ENCODE peak calls at places on chromosomes 16 and 17, in eight cellular contexts. One of them, this sample, is unnamed. For H3K4me1, the result is how much of the 10 kb centered on the place peaks cover.

GRCh38 chr17:1331708-1332107 is 52.2 kb downstream of the TRARG1 start:
- DNase-seq in H1: no peak
- DNase-seq in PC-9: no peak
- DNase-seq in HCT116: no peak
- DNase-seq in hepatocyte: no peak
- DNase-seq in neural progenitor cell: no peak
- DNase-seq in GM23248: no peak
- DNase-seq in MM.1S: no peak
- DNase-seq in this sample: no peak

GRCh38 chr17:10521949-10522348 is 3.6 kb upstream of the MYH1 start:
- DNase-seq in H1: no peak
- DNase-seq in PC-9: no peak
- DNase-seq in HCT116: no peak
- DNase-seq in hepatocyte: no peak
- DNase-seq in neural progenitor cell: no peak
- DNase-seq in GM23248: no peak
- DNase-seq in MM.1S: no peak
- DNase-seq in this sample: no peak

GRCh38 chr16:64507240-64508024 is 614.4 kb downstream of the CDH11 start:
- DNase-seq in H1: no peak
- DNase-seq in PC-9: no peak
- DNase-seq in HCT116: no peak
- DNase-seq in hepatocyte: no peak
- DNase-seq in neural progenitor cell: no peak
- DNase-seq in GM23248: no peak
- DNase-seq in MM.1S: no peak
- DNase-seq in this sample: no peak

GRCh38 chr16:88596477-88596876 is 26.3 kb downstream of the ZC3H18 start:
- DNase-seq in H1: no peak
- DNase-seq in PC-9: no peak
- DNase-seq in HCT116: no peak
- DNase-seq in hepatocyte: no peak
- DNase-seq in neural progenitor cell: no peak
- DNase-seq in GM23248: peak
- DNase-seq in MM.1S: peak
- DNase-seq in this sample: no peak

GRCh38 chr16:75062944-75063444 is 53.6 kb downstream of the LDHD start:
- DNase-seq in H1: no peak
- DNase-seq in PC-9: peak
- DNase-seq in HCT116: no peak
- DNase-seq in hepatocyte: no peak
- DNase-seq in neural progenitor cell: no peak
- DNase-seq in GM23248: no peak
- DNase-seq in MM.1S: no peak
- DNase-seq in this sample: no peak

GRCh38 chr16:86120982-86121242 is 221.9 kb downstream of the IRF8 start:
- DNase-seq in H1: no peak
- DNase-seq in PC-9: no peak
- DNase-seq in HCT116: no peak
- DNase-seq in hepatocyte: no peak
- DNase-seq in neural progenitor cell: no peak
- DNase-seq in GM23248: no peak
- DNase-seq in MM.1S: no peak
- DNase-seq in this sample: no peak

GRCh38 chr17:63842173-63842539 is 329 bp downstream of the SMARCD2 start:
- DNase-seq in H1: no peak
- DNase-seq in PC-9: no peak
- DNase-seq in HCT116: no peak
- DNase-seq in hepatocyte: no peak
- DNase-seq in neural progenitor cell: no peak
- DNase-seq in GM23248: no peak
- DNase-seq in MM.1S: no peak
- DNase-seq in this sample: no peak

GRCh38 chr17:41615454-41615853 is 2.9 kb upstream of the KRT16 start:
- DNase-seq in H1: peak
- DNase-seq in PC-9: peak
- DNase-seq in HCT116: peak
- DNase-seq in hepatocyte: peak
- DNase-seq in neural progenitor cell: peak
- DNase-seq in GM23248: peak
- DNase-seq in MM.1S: no peak
- DNase-seq in this sample: no peak

DNA sequence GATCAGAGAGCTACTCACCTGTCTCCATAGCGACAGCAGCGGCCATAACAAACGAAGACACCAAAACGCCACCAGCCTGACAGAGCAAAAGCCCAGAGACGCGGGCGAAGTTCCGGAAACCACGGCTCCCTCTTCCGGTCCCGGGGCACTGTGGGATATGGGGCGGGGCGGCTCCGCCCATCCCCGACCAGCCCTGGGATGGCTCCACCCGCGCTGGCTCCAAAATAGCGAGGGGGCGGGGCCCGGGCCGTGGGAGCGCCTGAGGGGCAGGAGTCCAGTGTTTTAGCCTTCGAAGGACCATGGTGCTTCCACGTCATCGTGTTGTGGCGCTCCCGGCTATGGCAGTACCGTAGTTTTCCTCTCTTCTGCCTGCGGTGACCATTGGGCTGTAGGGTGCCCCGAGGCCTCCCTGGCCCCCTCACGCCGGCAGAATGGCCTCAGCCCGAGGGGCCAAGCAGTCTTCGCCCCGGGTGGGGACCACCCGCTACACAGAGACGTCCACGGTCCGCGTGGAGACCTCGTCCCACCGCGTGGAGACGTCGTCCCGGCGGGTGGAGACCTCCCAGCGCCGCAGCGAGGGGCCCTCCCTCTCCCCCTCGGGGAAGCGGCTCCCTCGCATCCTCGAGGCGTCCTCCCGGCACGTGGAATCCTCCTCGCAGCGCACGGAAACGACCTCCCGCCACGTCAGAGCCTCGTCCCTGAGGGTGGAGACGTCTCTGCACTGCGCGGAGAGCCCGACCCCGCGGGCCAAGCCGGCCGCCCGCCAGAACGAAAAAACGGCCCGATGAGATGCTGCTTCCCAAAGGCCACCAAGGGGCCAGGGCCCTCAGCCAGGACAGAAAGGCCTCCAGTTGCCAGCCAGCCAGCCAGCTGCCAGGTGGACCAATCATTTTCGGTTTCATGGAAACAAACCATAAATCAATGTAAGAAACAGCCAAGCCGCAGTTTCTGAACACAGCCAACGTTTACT is at the start of the genes C17orf100 and MED31:
- DNase-seq in H1: no peak
- DNase-seq in PC-9: peak
- DNase-seq in HCT116: peak
- DNase-seq in hepatocyte: peak
- DNase-seq in neural progenitor cell: peak
- DNase-seq in GM23248: peak
- DNase-seq in MM.1S: peak
- DNase-seq in this sample: peak
- TF ChIP-seq EZH2 in H1: no peak
- TF ChIP-seq EZH2 in PC-9: no peak
- TF ChIP-seq EZH2 in HCT116: no peak
- TF ChIP-seq EZH2 in hepatocyte: no peak
- TF ChIP-seq EZH2 in neural progenitor cell: no peak
- TF ChIP-seq EZH2 in GM23248: no peak
- TF ChIP-seq EZH2 in MM.1S: no peak
- TF ChIP-seq EZH2 in this sample: no peak

DNA sequence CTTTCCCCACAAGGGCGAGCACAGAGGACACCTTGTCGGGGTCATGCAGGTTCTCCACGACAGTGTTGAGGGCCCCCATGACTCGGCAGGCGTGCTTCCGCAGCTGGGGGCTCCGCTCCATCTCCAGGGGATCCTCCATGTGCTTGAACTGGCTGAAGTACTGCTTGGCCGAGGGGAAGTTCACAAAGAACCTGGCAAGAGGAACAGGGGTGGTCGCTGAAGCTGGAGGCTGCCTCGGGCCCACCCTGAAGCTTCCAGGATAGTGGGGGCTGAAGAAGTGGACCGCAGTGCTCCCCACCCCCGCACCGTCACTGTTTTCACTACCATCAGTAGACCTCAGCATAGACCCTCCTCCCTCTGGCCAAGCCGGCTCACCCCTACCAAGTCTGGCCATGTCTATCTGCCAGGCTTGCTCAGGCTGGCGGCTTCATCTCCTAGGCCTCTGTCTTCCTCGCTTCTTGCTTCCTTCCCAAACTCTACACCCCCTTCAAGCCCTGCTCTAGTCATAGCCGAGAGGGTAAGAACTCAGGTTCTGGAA is 5.9 kb downstream of the CYGB start:
- DNase-seq in H1: no peak
- DNase-seq in PC-9: no peak
- DNase-seq in HCT116: no peak
- DNase-seq in hepatocyte: no peak
- DNase-seq in neural progenitor cell: no peak
- DNase-seq in GM23248: no peak
- DNase-seq in MM.1S: no peak
- DNase-seq in this sample: no peak
- H3K27ac ChIP-seq in H1: no peak
- H3K27ac ChIP-seq in PC-9: peak
- H3K27ac ChIP-seq in HCT116: no peak
- H3K27ac ChIP-seq in hepatocyte: no peak
- H3K27ac ChIP-seq in neural progenitor cell: no peak
- H3K27ac ChIP-seq in GM23248: no peak
- H3K27ac ChIP-seq in MM.1S: no peak
- H3K27ac ChIP-seq in this sample: no peak

GRCh38 chr17:67015001-67015400 is 29.4 kb upstream of the CACNG1 start:
- DNase-seq in H1: no peak
- DNase-seq in PC-9: no peak
- DNase-seq in HCT116: no peak
- DNase-seq in hepatocyte: no peak
- DNase-seq in neural progenitor cell: no peak
- DNase-seq in GM23248: no peak
- DNase-seq in MM.1S: no peak
- DNase-seq in this sample: no peak
- H3K4me1 ChIP-seq in H1: under half
- H3K4me1 ChIP-seq in PC-9: under half
- H3K4me1 ChIP-seq in HCT116: under half
- H3K4me1 ChIP-seq in hepatocyte: under half
- H3K4me1 ChIP-seq in neural progenitor cell: under half
- H3K4me1 ChIP-seq in GM23248: under half
- H3K4me1 ChIP-seq in MM.1S: under half
- H3K4me1 ChIP-seq in this sample: under half

GRCh38 chr17:7306911-7307685 is at the start of gene EIF5A:
- DNase-seq in H1: peak
- DNase-seq in PC-9: peak
- DNase-seq in HCT116: peak
- DNase-seq in hepatocyte: peak
- DNase-seq in neural progenitor cell: peak
- DNase-seq in GM23248: peak
- DNase-seq in MM.1S: peak
- DNase-seq in this sample: peak
- TF ChIP-seq EZH2 in H1: no peak
- TF ChIP-seq EZH2 in PC-9: no peak
- TF ChIP-seq EZH2 in HCT116: no peak
- TF ChIP-seq EZH2 in hepatocyte: no peak
- TF ChIP-seq EZH2 in neural progenitor cell: no peak
- TF ChIP-seq EZH2 in GM23248: no peak
- TF ChIP-seq EZH2 in MM.1S: no peak
- TF ChIP-seq EZH2 in this sample: no peak

GRCh38 chr17:50686494-50687199 is 21.1 kb downstream of the ANKRD40 start:
- DNase-seq in H1: no peak
- DNase-seq in PC-9: peak
- DNase-seq in HCT116: peak
- DNase-seq in hepatocyte: peak
- DNase-seq in neural progenitor cell: no peak
- DNase-seq in GM23248: peak
- DNase-seq in MM.1S: no peak
- DNase-seq in this sample: no peak

GRCh38 chr17:50685691-50686493 is 21.8 kb downstream of the ANKRD40 start:
- DNase-seq in H1: no peak
- DNase-seq in PC-9: no peak
- DNase-seq in HCT116: no peak
- DNase-seq in hepatocyte: no peak
- DNase-seq in neural progenitor cell: no peak
- DNase-seq in GM23248: no peak
- DNase-seq in MM.1S: no peak
- DNase-seq in this sample: no peak

GRCh38 chr17:50684288-50684611 is 23.5 kb downstream of the ANKRD40 start:
- DNase-seq in H1: no peak
- DNase-seq in PC-9: no peak
- DNase-seq in HCT116: no peak
- DNase-seq in hepatocyte: no peak
- DNase-seq in neural progenitor cell: peak
- DNase-seq in GM23248: no peak
- DNase-seq in MM.1S: no peak
- DNase-seq in this sample: no peak

GRCh38 chr17:50684612-50685333 is 22.9 kb downstream of the ANKRD40 start:
- DNase-seq in H1: no peak
- DNase-seq in PC-9: peak
- DNase-seq in HCT116: no peak
- DNase-seq in hepatocyte: peak
- DNase-seq in neural progenitor cell: peak
- DNase-seq in GM23248: no peak
- DNase-seq in MM.1S: no peak
- DNase-seq in this sample: no peak

DNA sequence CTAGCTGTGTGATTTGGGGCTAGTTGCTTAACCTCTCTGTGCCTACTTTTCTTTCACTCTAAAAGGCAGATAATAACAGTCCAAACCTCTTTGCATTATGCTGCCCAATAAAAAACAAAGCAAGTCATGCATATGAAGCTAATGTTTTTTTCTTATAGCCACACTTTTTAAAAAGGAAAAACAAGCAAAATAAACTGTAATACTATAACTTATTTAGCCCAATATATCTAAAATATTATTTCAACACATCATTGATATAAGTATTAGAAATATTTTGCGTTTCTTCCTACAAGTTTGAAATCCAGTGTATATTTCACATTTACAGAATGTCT is 22.4 kb downstream of the ANKRD40 start:
- DNase-seq in H1: no peak
- DNase-seq in PC-9: no peak
- DNase-seq in HCT116: no peak
- DNase-seq in hepatocyte: no peak
- DNase-seq in neural progenitor cell: no peak
- DNase-seq in GM23248: no peak
- DNase-seq in MM.1S: no peak
- DNase-seq in this sample: no peak
- H3K27ac ChIP-seq in H1: no peak
- H3K27ac ChIP-seq in PC-9: peak
- H3K27ac ChIP-seq in HCT116: peak
- H3K27ac ChIP-seq in hepatocyte: peak
- H3K27ac ChIP-seq in neural progenitor cell: no peak
- H3K27ac ChIP-seq in GM23248: no peak
- H3K27ac ChIP-seq in MM.1S: no peak
- H3K27ac ChIP-seq in this sample: no peak

GRCh38 chr17:36732351-36732750 is 131.0 kb downstream of the MRM1 start:
- DNase-seq in H1: no peak
- DNase-seq in PC-9: no peak
- DNase-seq in HCT116: no peak
- DNase-seq in hepatocyte: no peak
- DNase-seq in neural progenitor cell: no peak
- DNase-seq in GM23248: no peak
- DNase-seq in MM.1S: no peak
- DNase-seq in this sample: no peak
- H3K4me1 ChIP-seq in H1: under half
- H3K4me1 ChIP-seq in PC-9: under half
- H3K4me1 ChIP-seq in HCT116: under half
- H3K4me1 ChIP-seq in hepatocyte: under half
- H3K4me1 ChIP-seq in neural progenitor cell: under half
- H3K4me1 ChIP-seq in GM23248: under half
- H3K4me1 ChIP-seq in MM.1S: under half
- H3K4me1 ChIP-seq in this sample: under half

GRCh38 chr17:76884995-76885896 is 17.0 kb downstream of the MGAT5B start:
- DNase-seq in H1: no peak
- DNase-seq in PC-9: no peak
- DNase-seq in HCT116: no peak
- DNase-seq in hepatocyte: no peak
- DNase-seq in neural progenitor cell: no peak
- DNase-seq in GM23248: no peak
- DNase-seq in MM.1S: no peak
- DNase-seq in this sample: no peak
- TF ChIP-seq EZH2 in H1: no peak
- TF ChIP-seq EZH2 in PC-9: no peak
- TF ChIP-seq EZH2 in HCT116: no peak
- TF ChIP-seq EZH2 in hepatocyte: no peak
- TF ChIP-seq EZH2 in neural progenitor cell: no peak
- TF ChIP-seq EZH2 in GM23248: no peak
- TF ChIP-seq EZH2 in MM.1S: no peak
- TF ChIP-seq EZH2 in this sample: no peak

This sample was measured in A673.